ENCODE peak calls at places on chromosomes 13 and 19, in four cellular contexts. One of them, this sample, is unnamed.

GRCh38 chr13:109419896-109420295 is 366.5 kb downstream of the IRS2 start:
- DNase-seq in mesendoderm: no peak
- DNase-seq in IMR-90: no peak
- DNase-seq in H9: no peak
- DNase-seq in this sample: no peak

GRCh38 chr19:16609511-16609910 is 18.5 kb downstream of the MED26 start:
- DNase-seq in IMR-90: no peak
- DNase-seq in H9: no peak
- DNase-seq in mesendoderm: no peak
- DNase-seq in this sample: no peak

GRCh38 chr13:92804346-92804745 is 422.3 kb upstream of the GPC6 start:
- DNase-seq in H9: no peak
- DNase-seq in IMR-90: peak
- DNase-seq in mesendoderm: no peak
- DNase-seq in this sample: no peak

GRCh38 chr13:34587586-34587985 is 354.5 kb upstream of the NBEA start:
- DNase-seq in IMR-90: no peak
- DNase-seq in H9: no peak
- DNase-seq in mesendoderm: no peak
- DNase-seq in this sample: no peak

GRCh38 chr13:54965881-54966280 is 1937.3 kb downstream of the OLFM4 start:
- DNase-seq in H9: no peak
- DNase-seq in IMR-90: no peak
- DNase-seq in mesendoderm: peak
- DNase-seq in this sample: no peak

GRCh38 chr19:38970664-38971532 is 4.6 kb downstream of the FBXO17 start:
- DNase-seq in H9: no peak
- DNase-seq in mesendoderm: no peak
- DNase-seq in IMR-90: no peak
- DNase-seq in this sample: no peak

GRCh38 chr13:110799246-110800236 is 86.0 kb downstream of the ING1 start:
- DNase-seq in H9: no peak
- DNase-seq in mesendoderm: no peak
- DNase-seq in IMR-90: peak
- DNase-seq in this sample: no peak

GRCh38 chr19:30374791-30375650 is 2.8 kb downstream of the ZNF536 start:
- DNase-seq in IMR-90: no peak
- DNase-seq in H9: peak
- DNase-seq in mesendoderm: peak
- DNase-seq in this sample: no peak

GRCh38 chr19:5578094-5578846 is 10.5 kb upstream of the TINCR start:
- DNase-seq in H9: peak
- DNase-seq in mesendoderm: peak
- DNase-seq in IMR-90: peak
- DNase-seq in this sample: no peak

GRCh38 chr19:11921852-11922495 is 2.9 kb upstream of the ZNF700 start:
- DNase-seq in mesendoderm: peak
- DNase-seq in H9: no peak
- DNase-seq in IMR-90: peak
- DNase-seq in this sample: no peak

GRCh38 chr19:46015961-46016425 is 6.9 kb downstream of the PGLYRP1 start:
- DNase-seq in mesendoderm: no peak
- DNase-seq in H9: no peak
- DNase-seq in IMR-90: no peak
- DNase-seq in this sample: peak

GRCh38 chr13:21625366-21625765 is 21.4 kb upstream of the MICU2 start:
- DNase-seq in H9: no peak
- DNase-seq in IMR-90: peak
- DNase-seq in mesendoderm: peak
- DNase-seq in this sample: no peak

GRCh38 chr13:53781941-53782340 is 753.3 kb downstream of the OLFM4 start:
- DNase-seq in H9: peak
- DNase-seq in mesendoderm: peak
- DNase-seq in IMR-90: no peak
- DNase-seq in this sample: no peak

GRCh38 chr13:101019126-101019525 is 344.5 kb upstream of the TMTC4 start:
- DNase-seq in IMR-90: no peak
- DNase-seq in mesendoderm: no peak
- DNase-seq in H9: no peak
- DNase-seq in this sample: no peak

GRCh38 chr13:111390522-111391270 is 70.3 kb downstream of the TEX29 start:
- DNase-seq in H9: no peak
- DNase-seq in mesendoderm: no peak
- DNase-seq in IMR-90: no peak
- DNase-seq in this sample: no peak

GRCh38 chr13:66506031-66506777 is 723.9 kb downstream of the PCDH9 start:
- DNase-seq in H9: no peak
- DNase-seq in IMR-90: no peak
- DNase-seq in mesendoderm: no peak
- DNase-seq in this sample: no peak

GRCh38 chr19:11304936-11305335 is 9.0 kb downstream of the TSPAN16 start:
- DNase-seq in H9: no peak
- DNase-seq in mesendoderm: no peak
- DNase-seq in IMR-90: no peak
- DNase-seq in this sample: no peak

GRCh38 chr13:39779337-39780270 is 124.1 kb downstream of the COG6 start:
- DNase-seq in mesendoderm: no peak
- DNase-seq in H9: no peak
- DNase-seq in IMR-90: peak
- DNase-seq in this sample: no peak

GRCh38 chr19:48965806-48966540 is 864 bp downstream of the FTL start:
- DNase-seq in mesendoderm: peak
- DNase-seq in IMR-90: peak
- DNase-seq in H9: peak
- DNase-seq in this sample: no peak

GRCh38 chr13:64819081-64819480 is 2411.1 kb downstream of the PCDH9 start:
- DNase-seq in H9: no peak
- DNase-seq in mesendoderm: no peak
- DNase-seq in IMR-90: peak
- DNase-seq in this sample: no peak

GRCh38 chr13:37443538-37443937 is 155.0 kb downstream of the POSTN start:
- DNase-seq in H9: no peak
- DNase-seq in mesendoderm: no peak
- DNase-seq in IMR-90: peak
- DNase-seq in this sample: no peak

GRCh38 chr13:110349239-110349638 is 42.2 kb downstream of the COL4A2 start:
- DNase-seq in H9: no peak
- DNase-seq in IMR-90: no peak
- DNase-seq in mesendoderm: no peak
- DNase-seq in this sample: no peak

GRCh38 chr13:75666646-75667351 is 30.7 kb downstream of the LMO7 start:
- DNase-seq in mesendoderm: peak
- DNase-seq in H9: no peak
- DNase-seq in IMR-90: peak
- DNase-seq in this sample: no peak

GRCh38 chr13:98293103-98293502 is 116.0 kb upstream of the RNF113B start:
- DNase-seq in IMR-90: no peak
- DNase-seq in mesendoderm: no peak
- DNase-seq in H9: no peak
- DNase-seq in this sample: no peak

GRCh38 chr19:10353793-10354391 is 14.5 kb upstream of the ICAM3 start:
- DNase-seq in IMR-90: peak
- DNase-seq in H9: peak
- DNase-seq in mesendoderm: peak
- DNase-seq in this sample: peak

GRCh38 chr13:49670828-49671227 is 20.5 kb downstream of the EBPL start:
- DNase-seq in mesendoderm: no peak
- DNase-seq in IMR-90: no peak
- DNase-seq in H9: no peak
- DNase-seq in this sample: no peak

GRCh38 chr13:49678172-49678914 is 12.9 kb downstream of the EBPL start:
- DNase-seq in IMR-90: no peak
- DNase-seq in mesendoderm: no peak
- DNase-seq in H9: no peak
- DNase-seq in this sample: no peak

GRCh38 chr13:49681837-49682236 is 9.4 kb downstream of the EBPL start:
- DNase-seq in H9: no peak
- DNase-seq in mesendoderm: no peak
- DNase-seq in IMR-90: peak
- DNase-seq in this sample: no peak

GRCh38 chr13:49679244-49679643 is 12.0 kb downstream of the EBPL start:
- DNase-seq in H9: no peak
- DNase-seq in IMR-90: peak
- DNase-seq in mesendoderm: no peak
- DNase-seq in this sample: no peak

GRCh38 chr13:49676581-49677298 is 14.5 kb downstream of the EBPL start:
- DNase-seq in mesendoderm: no peak
- DNase-seq in IMR-90: no peak
- DNase-seq in H9: no peak
- DNase-seq in this sample: no peak
- H4K8ac ChIP-seq in mesendoderm: no peak
- H4K8ac ChIP-seq in IMR-90: no peak
- H4K8ac ChIP-seq in H9: no peak
- H4K8ac ChIP-seq in this sample: no peak

GRCh38 chr13:45544520-45544919 is 71.0 kb downstream of the ERICH6B start:
- DNase-seq in H9: no peak
- DNase-seq in mesendoderm: peak
- DNase-seq in IMR-90: no peak
- DNase-seq in this sample: no peak

GRCh38 chr13:45540864-45541263 is 74.7 kb downstream of the ERICH6B start:
- DNase-seq in IMR-90: no peak
- DNase-seq in mesendoderm: no peak
- DNase-seq in H9: no peak
- DNase-seq in this sample: no peak

GRCh38 chr13:45541806-45542205 is 73.7 kb downstream of the ERICH6B start:
- DNase-seq in mesendoderm: no peak
- DNase-seq in IMR-90: no peak
- DNase-seq in H9: no peak
- DNase-seq in this sample: no peak

GRCh38 chr13:45542391-45542790 is 73.1 kb downstream of the ERICH6B start:
- DNase-seq in H9: no peak
- DNase-seq in IMR-90: no peak
- DNase-seq in mesendoderm: no peak
- DNase-seq in this sample: no peak

DNA sequence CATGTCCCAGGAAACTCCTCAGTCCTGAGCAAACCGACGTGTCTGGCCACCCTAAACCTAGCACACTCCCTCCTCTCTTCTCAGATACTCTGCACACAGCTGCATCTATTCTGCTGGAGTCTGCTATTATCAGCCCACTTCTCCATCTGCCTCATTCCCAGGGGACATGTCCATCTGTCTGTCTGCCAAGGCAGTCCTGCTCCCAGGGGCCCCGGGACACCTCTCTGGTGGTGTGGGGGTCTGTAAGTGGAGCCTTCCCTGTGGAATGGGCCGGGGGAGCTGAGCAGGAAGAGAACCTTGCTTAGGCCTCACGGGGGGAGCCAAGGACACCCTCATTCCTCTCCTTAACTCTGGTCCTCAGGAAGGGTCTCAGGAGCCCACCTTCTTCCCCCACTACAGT is 72.7 kb downstream of the ERICH6B start:
- DNase-seq in mesendoderm: no peak
- DNase-seq in H9: no peak
- DNase-seq in IMR-90: no peak
- DNase-seq in this sample: no peak
- H4K5ac ChIP-seq in mesendoderm: no peak
- H4K5ac ChIP-seq in H9: no peak
- H4K5ac ChIP-seq in IMR-90: no peak
- H4K5ac ChIP-seq in this sample: no peak

GRCh38 chr19:52007436-52007804 is 591 bp downstream of the ZNF615 start:
- DNase-seq in IMR-90: no peak
- DNase-seq in mesendoderm: peak
- DNase-seq in H9: peak
- DNase-seq in this sample: no peak
- H4K8ac ChIP-seq in IMR-90: peak
- H4K8ac ChIP-seq in mesendoderm: no peak
- H4K8ac ChIP-seq in H9: no peak
- H4K8ac ChIP-seq in this sample: no peak

DNA sequence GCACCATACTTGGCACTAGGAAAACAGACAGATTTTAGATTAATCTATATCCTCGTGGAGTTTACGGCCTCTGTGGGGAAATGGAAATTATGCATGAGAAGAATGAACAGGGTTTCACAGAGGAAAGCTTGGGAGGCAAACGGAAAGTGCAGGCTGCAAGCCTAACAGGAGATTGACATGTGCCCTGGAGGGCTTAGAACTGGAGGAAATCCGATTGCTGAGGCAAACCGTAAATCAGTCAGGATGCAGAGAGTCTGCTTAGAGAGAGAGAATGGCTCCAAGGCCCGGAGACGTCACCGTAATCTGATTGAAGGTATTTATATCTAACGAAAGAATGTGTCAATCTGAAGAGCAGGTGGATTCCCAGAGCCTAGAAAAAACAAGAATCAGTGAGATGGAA is 143.2 kb downstream of the KATNAL1 start:
- DNase-seq in H9: no peak
- DNase-seq in mesendoderm: no peak
- DNase-seq in IMR-90: no peak
- DNase-seq in this sample: no peak
- H4K5ac ChIP-seq in H9: no peak
- H4K5ac ChIP-seq in mesendoderm: no peak
- H4K5ac ChIP-seq in IMR-90: no peak
- H4K5ac ChIP-seq in this sample: no peak

GRCh38 chr19:43503501-43504425 is 783 bp downstream of the PHLDB3 start:
- DNase-seq in IMR-90: peak
- DNase-seq in H9: peak
- DNase-seq in mesendoderm: peak
- DNase-seq in this sample: peak

GRCh38 chr19:43504426-43505185 is at the start of gene PHLDB3:
- DNase-seq in IMR-90: peak
- DNase-seq in H9: peak
- DNase-seq in mesendoderm: peak
- DNase-seq in this sample: no peak

GRCh38 chr19:43506629-43507028 is 2.1 kb upstream of the PHLDB3 start:
- DNase-seq in IMR-90: no peak
- DNase-seq in mesendoderm: no peak
- DNase-seq in H9: no peak
- DNase-seq in this sample: no peak

GRCh38 chr19:43505941-43506340 is 1.4 kb upstream of the PHLDB3 start:
- DNase-seq in IMR-90: no peak
- DNase-seq in mesendoderm: no peak
- DNase-seq in H9: no peak
- DNase-seq in this sample: no peak

GRCh38 chr19:43505186-43505456 is 575 bp upstream of the PHLDB3 start:
- DNase-seq in mesendoderm: no peak
- DNase-seq in H9: no peak
- DNase-seq in IMR-90: no peak
- DNase-seq in this sample: no peak
- H4K8ac ChIP-seq in mesendoderm: no peak
- H4K8ac ChIP-seq in H9: no peak
- H4K8ac ChIP-seq in IMR-90: peak
- H4K8ac ChIP-seq in this sample: no peak